ENCODE peak calls at places on chromosomes 2 and 18, in nine cellular contexts. L is tibial nerve; D is upper lobe of right lung; Q is adipocyte; K is GM23248; Y is adrenal gland; E is ovary; J is ascending aorta; U is CD4-positive, CD25-positive, alpha-beta regulatory T cell. O is an unnamed sample.

GRCh38 chr2:227748079-227748478 is 2.4 kb downstream of the SCYGR8 start:
- DNase-seq in L (no peak), D (no peak), Q (no peak), K (peak; percentile 13), Y (no peak), E (no peak), J (no peak), U (peak; percentile 13), O (no peak)

GRCh38 chr2:31011565-31011964 is 126.7 kb downstream of the GALNT14 start:
- DNase-seq in L (no peak), D (no peak), Q (no peak), K (no peak), Y (no peak), E (no peak), J (no peak), U (no peak), O (no peak)

GRCh38 chr2:1972428-1972827 is 228.1 kb upstream of the PXDN start:
- DNase-seq in L (peak; percentile 16), D (no peak), Q (no peak), K (peak; percentile 14), Y (no peak), E (no peak), J (no peak), U (no peak), O (peak; percentile 44)

GRCh38 chr2:100194951-100195350 is 52.6 kb upstream of the AFF3 start:
- DNase-seq in L (no peak), D (no peak), Q (no peak), K (no peak), Y (no peak), E (no peak), J (no peak), U (no peak), O (no peak)

GRCh38 chr18:70243545-70243944 is 38.1 kb upstream of the RTTN start:
- DNase-seq in L (no peak), D (no peak), Q (peak; percentile 1), K (no peak), Y (no peak), E (no peak), J (no peak), U (no peak), O (no peak)

GRCh38 chr2:230765611-230766300 is 53.1 kb downstream of the CAB39 start:
- DNase-seq in L (no peak), D (no peak), Q (no peak), K (no peak), Y (no peak), E (no peak), J (no peak), U (no peak), O (no peak)

GRCh38 chr18:36403896-36404824 is 106.6 kb downstream of the FHOD3 start:
- DNase-seq in L (no peak), D (no peak), Q (no peak), K (no peak), Y (no peak), E (no peak), J (no peak), U (no peak), O (no peak)

GRCh38 chr2:169672403-169672802 is 21.8 kb downstream of the CFAP210 start:
- DNase-seq in L (no peak), D (no peak), Q (no peak), K (no peak), Y (no peak), E (no peak), J (no peak), U (no peak), O (no peak)

GRCh38 chr18:3051718-3052410 is 38.9 kb upstream of the LPIN2 start:
- DNase-seq in L (no peak), D (no peak), Q (no peak), K (no peak), Y (no peak), E (no peak), J (no peak), U (no peak), O (no peak)

GRCh38 chr2:20370191-20370590 is 19.5 kb upstream of the PUM2 start:
- DNase-seq in L (no peak), D (no peak), Q (no peak), K (no peak), Y (peak; percentile 38), E (no peak), J (no peak), U (no peak), O (peak; percentile 100)

GRCh38 chr18:36284671-36285295 is 12.7 kb upstream of the FHOD3 start:
- DNase-seq in L (peak; percentile 76), D (no peak), Q (peak; percentile 86), K (peak; percentile 77), Y (peak; percentile 41), E (no peak), J (peak; percentile 71), U (peak; percentile 72), O (no peak)

GRCh38 chr2:152607793-152608300 is 109.4 kb downstream of the PRPF40A start:
- DNase-seq in L (no peak), D (no peak), Q (no peak), K (no peak), Y (no peak), E (no peak), J (no peak), U (no peak), O (no peak)

GRCh38 chr2:12555012-12555645 is 161.6 kb upstream of the TRIB2 start:
- DNase-seq in L (no peak), D (no peak), Q (peak; percentile 68), K (peak; percentile 67), Y (no peak), E (no peak), J (no peak), U (peak; percentile 73), O (peak; percentile 62)

GRCh38 chr18:79405781-79406575 is 10.2 kb downstream of the NFATC1 start:
- DNase-seq in L (peak; percentile 65), D (peak; percentile 85), Q (no peak), K (no peak), Y (peak; percentile 68), E (no peak), J (peak; percentile 85), U (peak; percentile 96), O (no peak)

GRCh38 chr2:46347649-46348280 is 50.6 kb downstream of the EPAS1 start:
- DNase-seq in L (no peak), D (no peak), Q (no peak), K (no peak), Y (no peak), E (no peak), J (no peak), U (no peak), O (no peak)
- H3K4me1 ChIP-seq in L (peaks cover 12% of the 10 kb centered on the region), D (peaks cover 68% of the 10 kb centered on the region), Q (peaks cover 21% of the 10 kb centered on the region), K (no peaks in the 10 kb centered on the region), Y (no peaks in the 10 kb centered on the region), E (peaks cover 12% of the 10 kb centered on the region), J (peaks cover 5% of the 10 kb centered on the region), U (peaks cover 32% of the 10 kb centered on the region), O (no peaks in the 10 kb centered on the region)

DNA sequence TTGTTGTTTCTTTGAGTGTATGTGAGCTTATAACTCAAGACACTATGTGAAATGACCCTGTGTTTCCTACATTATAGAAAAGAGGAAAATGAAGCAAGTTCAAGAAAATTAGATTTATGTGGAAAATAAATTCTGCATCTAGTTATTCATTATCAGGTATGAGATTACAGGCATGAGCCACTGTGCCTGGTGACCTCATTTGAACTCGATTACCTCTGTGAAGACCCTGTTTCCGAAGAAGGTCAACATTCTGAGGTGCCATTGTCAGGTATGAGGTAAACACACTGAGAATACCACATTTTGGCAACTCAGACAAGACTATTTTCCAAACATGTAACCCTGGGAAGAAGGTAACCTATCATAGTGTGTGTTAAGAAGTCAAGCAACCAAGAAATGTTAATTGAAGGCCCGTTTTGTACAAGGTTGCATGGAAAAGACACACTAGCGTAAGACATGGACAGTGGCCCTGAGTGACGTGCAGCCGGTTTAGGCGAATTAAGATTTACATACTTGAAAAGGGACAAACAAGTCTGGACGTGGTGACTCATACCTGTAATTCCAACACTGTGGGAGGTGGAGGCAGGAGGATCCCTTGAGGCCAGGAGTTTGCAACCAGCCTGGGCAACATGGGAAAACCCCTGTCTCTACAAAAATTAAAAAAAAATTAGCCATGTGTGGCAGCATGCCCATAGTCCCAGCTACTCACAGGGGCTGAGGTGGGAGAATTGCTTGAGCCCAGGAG is 186.6 kb downstream of the NEDD4L start:
- DNase-seq in L (no peak), D (no peak), Q (no peak), K (peak; percentile 38), Y (no peak), E (no peak), J (no peak), U (no peak), O (peak; percentile 96)
- H3K4me1 ChIP-seq in L (no peaks in the 10 kb centered on the region), D (peaks cover 9% of the 10 kb centered on the region), Q (peaks cover 6% of the 10 kb centered on the region), K (peaks cover 9% of the 10 kb centered on the region), Y (no peaks in the 10 kb centered on the region), E (no peaks in the 10 kb centered on the region), J (no peaks in the 10 kb centered on the region), U (no peaks in the 10 kb centered on the region), O (peaks cover 53% of the 10 kb centered on the region)

GRCh38 chr18:47323158-47323557 is 71.7 kb upstream of the SKOR2 start:
- DNase-seq in L (no peak), D (no peak), Q (no peak), K (peak; percentile 68), Y (no peak), E (no peak), J (no peak), U (no peak), O (peak; percentile 3)

GRCh38 chr18:47317824-47318508 is 66.5 kb upstream of the SKOR2 start:
- DNase-seq in L (no peak), D (no peak), Q (no peak), K (no peak), Y (no peak), E (no peak), J (no peak), U (no peak), O (no peak)

GRCh38 chr18:47316924-47317323 is 65.5 kb upstream of the SKOR2 start:
- DNase-seq in L (no peak), D (no peak), Q (no peak), K (no peak), Y (no peak), E (no peak), J (no peak), U (no peak), O (no peak)

DNA sequence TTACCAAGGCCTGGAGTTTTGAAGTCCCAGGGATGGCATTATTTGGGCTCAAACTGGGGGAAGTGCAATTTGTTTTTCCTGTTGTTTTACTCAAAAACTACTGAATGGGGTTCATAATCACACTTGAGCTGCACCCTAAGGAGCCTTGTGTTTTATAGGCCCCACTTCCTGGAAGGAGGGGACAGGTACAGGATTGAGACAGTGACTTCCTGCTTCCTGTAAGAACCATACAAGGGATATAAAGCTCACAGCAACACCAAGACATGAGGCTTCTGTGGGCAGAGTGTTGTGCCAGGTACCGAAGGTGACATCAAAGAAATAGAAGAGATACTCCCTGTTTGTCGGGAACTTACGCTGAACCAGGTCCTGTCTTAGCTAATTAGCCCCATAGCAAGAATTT is 70.4 kb upstream of the SKOR2 start:
- DNase-seq in L (no peak), D (no peak), Q (no peak), K (no peak), Y (no peak), E (no peak), J (no peak), U (peak; percentile 22), O (no peak)
- H3K4me1 ChIP-seq in L (no peaks in the 10 kb centered on the region), D (no peaks in the 10 kb centered on the region), Q (no peaks in the 10 kb centered on the region), K (no peaks in the 10 kb centered on the region), Y (no peaks in the 10 kb centered on the region), E (no peaks in the 10 kb centered on the region), J (no peaks in the 10 kb centered on the region), U (no peaks in the 10 kb centered on the region), O (no peaks in the 10 kb centered on the region)

DNA sequence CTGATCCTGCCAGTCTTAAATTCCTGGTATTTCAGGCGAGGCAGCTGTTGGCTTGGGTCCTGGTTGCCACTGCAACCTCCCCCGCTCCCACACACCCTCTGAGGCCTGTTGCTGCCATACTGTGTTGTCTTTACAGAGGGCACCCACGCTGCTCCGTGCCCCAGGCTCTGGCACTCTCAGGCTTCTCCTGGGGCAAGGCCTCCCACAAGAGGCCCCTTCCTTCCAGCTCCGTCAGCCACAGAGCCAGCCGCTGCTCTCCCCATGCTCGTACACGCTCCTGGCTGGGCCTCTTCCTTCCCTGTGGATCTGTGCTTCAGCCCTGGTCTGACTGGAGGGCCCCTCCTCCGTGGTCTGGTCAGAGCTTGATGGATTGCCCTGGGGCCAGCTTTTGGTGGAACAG is 8.6 kb downstream of the CABLES1 start:
- DNase-seq in L (no peak), D (peak; percentile 78), Q (no peak), K (no peak), Y (no peak), E (no peak), J (no peak), U (no peak), O (no peak)
- H3K4me1 ChIP-seq in L (peaks cover 45% of the 10 kb centered on the region), D (peaks cover 41% of the 10 kb centered on the region), Q (peaks cover 45% of the 10 kb centered on the region), K (peaks cover 18% of the 10 kb centered on the region), Y (peaks cover 19% of the 10 kb centered on the region), E (peaks cover 10% of the 10 kb centered on the region), J (peaks cover 15% of the 10 kb centered on the region), U (no peaks in the 10 kb centered on the region), O (peaks cover 5% of the 10 kb centered on the region)

O was measured in foreskin keratinocyte.